ENCODE peak calls at places on chromosome 10, in five cellular contexts. One of them, this sample, is unnamed. For H3K36me3, the result is how much of the 10 kb centered on the place peaks cover.

GRCh38 chr10:6204063-6204340 is 1.3 kb downstream of the PFKFB3 start:
- DNase-seq in GM23248: peak
- DNase-seq in GM23338: peak
- DNase-seq in hepatocyte: no peak
- DNase-seq in OCI-LY7: peak
- DNase-seq in this sample: peak

GRCh38 chr10:80104066-80104926 is 25.8 kb downstream of the TMEM254 start:
- DNase-seq in GM23248: peak
- DNase-seq in GM23338: no peak
- DNase-seq in hepatocyte: peak
- DNase-seq in OCI-LY7: no peak
- DNase-seq in this sample: no peak

GRCh38 chr10:58517481-58518355 is 5.0 kb downstream of the BICC1 start:
- DNase-seq in GM23248: no peak
- DNase-seq in GM23338: no peak
- DNase-seq in hepatocyte: no peak
- DNase-seq in OCI-LY7: no peak
- DNase-seq in this sample: no peak

GRCh38 chr10:20596911-20597310 is 300.2 kb downstream of the NEBL start:
- DNase-seq in GM23248: peak
- DNase-seq in GM23338: peak
- DNase-seq in hepatocyte: no peak
- DNase-seq in OCI-LY7: no peak
- DNase-seq in this sample: peak

GRCh38 chr10:56522166-56522565 is 161.1 kb upstream of the ZWINT start:
- DNase-seq in GM23248: no peak
- DNase-seq in GM23338: no peak
- DNase-seq in hepatocyte: no peak
- DNase-seq in OCI-LY7: no peak
- DNase-seq in this sample: no peak

GRCh38 chr10:69916133-69916532 is 114.4 kb downstream of the COL13A1 start:
- DNase-seq in GM23248: no peak
- DNase-seq in GM23338: no peak
- DNase-seq in hepatocyte: no peak
- DNase-seq in OCI-LY7: no peak
- DNase-seq in this sample: no peak

GRCh38 chr10:108375691-108376090 is 1211.2 kb upstream of the SORCS1 start:
- DNase-seq in GM23248: peak
- DNase-seq in GM23338: no peak
- DNase-seq in hepatocyte: no peak
- DNase-seq in OCI-LY7: no peak
- DNase-seq in this sample: no peak

GRCh38 chr10:124403548-124403947 is 15.2 kb downstream of the OAT start:
- DNase-seq in GM23248: peak
- DNase-seq in GM23338: peak
- DNase-seq in hepatocyte: peak
- DNase-seq in OCI-LY7: peak
- DNase-seq in this sample: peak

GRCh38 chr10:6382081-6382480 is 179.3 kb downstream of the PFKFB3 start:
- DNase-seq in GM23248: peak
- DNase-seq in GM23338: no peak
- DNase-seq in hepatocyte: no peak
- DNase-seq in OCI-LY7: peak
- DNase-seq in this sample: no peak

GRCh38 chr10:58404001-58404400 is 18.8 kb downstream of the TFAM start:
- DNase-seq in GM23248: no peak
- DNase-seq in GM23338: no peak
- DNase-seq in hepatocyte: no peak
- DNase-seq in OCI-LY7: no peak
- DNase-seq in this sample: no peak

GRCh38 chr10:5364916-5365434 is at the start of gene UCN3:
- DNase-seq in GM23248: no peak
- DNase-seq in GM23338: peak
- DNase-seq in hepatocyte: no peak
- DNase-seq in OCI-LY7: no peak
- DNase-seq in this sample: no peak

GRCh38 chr10:31999261-31999660 is 57.0 kb downstream of the KIF5B start:
- DNase-seq in GM23248: no peak
- DNase-seq in GM23338: no peak
- DNase-seq in hepatocyte: no peak
- DNase-seq in OCI-LY7: no peak
- DNase-seq in this sample: no peak

GRCh38 chr10:48600645-48601505 is 4.0 kb downstream of the ARHGAP22 start:
- DNase-seq in GM23248: no peak
- DNase-seq in GM23338: no peak
- DNase-seq in hepatocyte: no peak
- DNase-seq in OCI-LY7: no peak
- DNase-seq in this sample: no peak

GRCh38 chr10:51747211-51747610 is 47.8 kb upstream of the CSTF2T start:
- DNase-seq in GM23248: no peak
- DNase-seq in GM23338: no peak
- DNase-seq in hepatocyte: no peak
- DNase-seq in OCI-LY7: no peak
- DNase-seq in this sample: peak

GRCh38 chr10:63765126-63765525 is 243.9 kb downstream of the REEP3 start:
- DNase-seq in GM23248: peak
- DNase-seq in GM23338: no peak
- DNase-seq in hepatocyte: no peak
- DNase-seq in OCI-LY7: no peak
- DNase-seq in this sample: no peak

GRCh38 chr10:31929260-31929985 is 792 bp upstream of the ARHGAP12 start:
- DNase-seq in GM23248: peak
- DNase-seq in GM23338: peak
- DNase-seq in hepatocyte: peak
- DNase-seq in OCI-LY7: peak
- DNase-seq in this sample: peak

GRCh38 chr10:5545778-5546710 is 21.3 kb downstream of the CALML3 start:
- DNase-seq in GM23248: no peak
- DNase-seq in GM23338: no peak
- DNase-seq in hepatocyte: peak
- DNase-seq in OCI-LY7: no peak
- DNase-seq in this sample: no peak

GRCh38 chr10:133087679-133088523 is at the start of gene ADGRA1:
- DNase-seq in GM23248: peak
- DNase-seq in GM23338: peak
- DNase-seq in hepatocyte: peak
- DNase-seq in OCI-LY7: no peak
- DNase-seq in this sample: peak

GRCh38 chr10:14010083-14010551 is 320.6 kb downstream of the FRMD4A start:
- DNase-seq in GM23248: peak
- DNase-seq in GM23338: peak
- DNase-seq in hepatocyte: no peak
- DNase-seq in OCI-LY7: no peak
- DNase-seq in this sample: peak

GRCh38 chr10:32004161-32004591 is 52.0 kb downstream of the KIF5B start:
- DNase-seq in GM23248: peak
- DNase-seq in GM23338: peak
- DNase-seq in hepatocyte: peak
- DNase-seq in OCI-LY7: peak
- DNase-seq in this sample: no peak

GRCh38 chr10:103153302-103153759 is 39.7 kb downstream of the NT5C2 start:
- DNase-seq in GM23248: peak
- DNase-seq in GM23338: peak
- DNase-seq in hepatocyte: no peak
- DNase-seq in OCI-LY7: no peak
- DNase-seq in this sample: peak

GRCh38 chr10:116169782-116170181 is 103.2 kb downstream of the GFRA1 start:
- DNase-seq in GM23248: no peak
- DNase-seq in GM23338: no peak
- DNase-seq in hepatocyte: no peak
- DNase-seq in OCI-LY7: no peak
- DNase-seq in this sample: no peak

GRCh38 chr10:108132303-108132702 is 967.8 kb upstream of the SORCS1 start:
- DNase-seq in GM23248: no peak
- DNase-seq in GM23338: no peak
- DNase-seq in hepatocyte: no peak
- DNase-seq in OCI-LY7: no peak
- DNase-seq in this sample: no peak

GRCh38 chr10:48792121-48792520 is 107.4 kb downstream of the WDFY4 start:
- DNase-seq in GM23248: peak
- DNase-seq in GM23338: no peak
- DNase-seq in hepatocyte: no peak
- DNase-seq in OCI-LY7: no peak
- DNase-seq in this sample: no peak

GRCh38 chr10:10824611-10825148 is 193.0 kb upstream of the CELF2 start:
- DNase-seq in GM23248: peak
- DNase-seq in GM23338: no peak
- DNase-seq in hepatocyte: no peak
- DNase-seq in OCI-LY7: no peak
- DNase-seq in this sample: no peak

GRCh38 chr10:1160561-1160961 is 104.4 kb downstream of the WDR37 start:
- DNase-seq in GM23248: no peak
- DNase-seq in GM23338: no peak
- DNase-seq in hepatocyte: no peak
- DNase-seq in OCI-LY7: no peak
- DNase-seq in this sample: no peak

GRCh38 chr10:59907918-59908807 is 1.8 kb upstream of the CCDC6 start:
- DNase-seq in GM23248: peak
- DNase-seq in GM23338: peak
- DNase-seq in hepatocyte: peak
- DNase-seq in OCI-LY7: peak
- DNase-seq in this sample: peak

GRCh38 chr10:95414016-95414830 is 123.4 kb upstream of the PDLIM1 start:
- DNase-seq in GM23248: no peak
- DNase-seq in GM23338: no peak
- DNase-seq in hepatocyte: no peak
- DNase-seq in OCI-LY7: no peak
- DNase-seq in this sample: no peak

GRCh38 chr10:33134011-33134751 is 176.2 kb upstream of the ITGB1 start:
- DNase-seq in GM23248: peak
- DNase-seq in GM23338: no peak
- DNase-seq in hepatocyte: peak
- DNase-seq in OCI-LY7: no peak
- DNase-seq in this sample: no peak

GRCh38 chr10:71143170-71143569 is 69.2 kb upstream of the UNC5B start:
- DNase-seq in GM23248: no peak
- DNase-seq in GM23338: no peak
- DNase-seq in hepatocyte: no peak
- DNase-seq in OCI-LY7: no peak
- DNase-seq in this sample: no peak

GRCh38 chr10:9229702-9230101 is 1175.2 kb downstream of the GATA3 start:
- DNase-seq in GM23248: no peak
- DNase-seq in GM23338: no peak
- DNase-seq in hepatocyte: no peak
- DNase-seq in OCI-LY7: no peak
- DNase-seq in this sample: no peak

GRCh38 chr10:89158446-89158845 is 48.7 kb downstream of the CH25H start:
- DNase-seq in GM23248: peak
- DNase-seq in GM23338: no peak
- DNase-seq in hepatocyte: no peak
- DNase-seq in OCI-LY7: no peak
- DNase-seq in this sample: no peak
- H3K4me2 ChIP-seq in GM23248: peak
- H3K4me2 ChIP-seq in GM23338: no peak
- H3K4me2 ChIP-seq in hepatocyte: no peak
- H3K4me2 ChIP-seq in OCI-LY7: no peak
- H3K4me2 ChIP-seq in this sample: no peak

GRCh38 chr10:3785849-3786290 is 861 bp upstream of the KLF6 start:
- DNase-seq in GM23248: peak
- DNase-seq in GM23338: peak
- DNase-seq in hepatocyte: peak
- DNase-seq in OCI-LY7: peak
- DNase-seq in this sample: peak
- TF ChIP-seq EZH2phosphoT487 in GM23248: no peak
- TF ChIP-seq EZH2phosphoT487 in GM23338: no peak
- TF ChIP-seq EZH2phosphoT487 in hepatocyte: no peak
- TF ChIP-seq EZH2phosphoT487 in OCI-LY7: no peak
- TF ChIP-seq EZH2phosphoT487 in this sample: no peak

GRCh38 chr10:122229678-122230077 is 41.4 kb upstream of the BTBD16 start:
- DNase-seq in GM23248: no peak
- DNase-seq in GM23338: no peak
- DNase-seq in hepatocyte: no peak
- DNase-seq in OCI-LY7: no peak
- DNase-seq in this sample: no peak
- H3K36me3 ChIP-seq in GM23248: under half
- H3K36me3 ChIP-seq in GM23338: under half
- H3K36me3 ChIP-seq in hepatocyte: under half
- H3K36me3 ChIP-seq in OCI-LY7: under half
- H3K36me3 ChIP-seq in this sample: under half

DNA sequence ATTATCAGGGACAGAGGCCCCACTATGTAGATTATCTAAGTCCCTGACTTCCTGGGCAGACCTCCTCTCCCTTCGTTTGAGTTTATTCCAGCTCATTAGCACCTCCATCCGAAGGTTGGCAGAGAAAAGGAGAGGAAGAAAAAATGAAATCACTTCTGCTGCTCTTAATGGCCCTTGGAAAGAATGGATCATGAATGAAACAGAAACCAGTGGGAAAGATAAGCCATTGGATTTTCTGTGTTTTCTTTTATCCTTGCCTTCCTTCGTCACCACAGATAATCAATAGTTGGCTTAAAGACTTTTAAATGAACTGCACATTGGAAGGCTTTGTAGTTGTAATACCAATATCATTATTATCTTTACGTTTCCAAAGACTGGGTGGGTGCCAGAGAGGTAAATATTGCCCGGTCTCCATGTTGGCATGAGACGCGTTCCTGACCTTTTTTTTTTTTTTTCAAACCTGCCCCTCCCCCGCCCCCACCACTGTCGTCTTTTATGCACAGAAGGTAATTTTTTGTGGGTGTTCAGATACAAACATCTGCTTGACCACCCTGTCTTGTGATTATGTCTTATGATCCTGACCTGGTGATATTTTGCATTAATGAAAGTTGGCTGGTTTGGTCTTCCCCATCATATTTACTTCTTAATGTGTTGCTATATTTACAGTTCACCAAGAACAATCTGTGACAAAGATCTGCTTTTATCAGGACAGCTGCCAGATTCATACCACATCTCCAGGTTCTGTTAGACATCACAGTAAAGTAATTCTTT is 116.8 kb downstream of the ARID5B start:
- DNase-seq in GM23248: no peak
- DNase-seq in GM23338: no peak
- DNase-seq in hepatocyte: no peak
- DNase-seq in OCI-LY7: no peak
- DNase-seq in this sample: no peak
- H3K4me2 ChIP-seq in GM23248: peak
- H3K4me2 ChIP-seq in GM23338: peak
- H3K4me2 ChIP-seq in hepatocyte: peak
- H3K4me2 ChIP-seq in OCI-LY7: peak
- H3K4me2 ChIP-seq in this sample: no peak

This sample was measured in neural progenitor cell.